ENCODE peak calls at places on chromosomes 11 and 22, in eight cellular contexts. H is gastrocnemius medialis; T is coronary artery; Y is CD4-positive, alpha-beta T cell; W is BJ; A is psoas muscle; E is RWPE1; V is lower lobe of right lung. I is an unnamed sample.
A peak's percentile ranks its signal among the peaks of the same experiment; 100 is the strongest.

GRCh38 chr22:17896552-17896951 is 122.3 kb upstream of the BID start:
- DNase-seq in H (peak; percentile 87), T (no peak), Y (no peak), W (no peak), A (peak; percentile 75), E (no peak), V (no peak), I (no peak)

GRCh38 chr22:36541831-36542391 is 12.9 kb upstream of the EIF3D start:
- DNase-seq in H (no peak), T (no peak), Y (no peak), W (peak; percentile 65), A (no peak), E (peak; percentile 88), V (no peak), I (peak; percentile 81)

GRCh38 chr11:47215366-47215925 is 672 bp downstream of the DDB2 start:
- DNase-seq in H (no peak), T (no peak), Y (no peak), W (no peak), A (no peak), E (no peak), V (no peak), I (no peak)

GRCh38 chr11:8086001-8086479 is 5.0 kb downstream of the TUB start:
- DNase-seq in H (no peak), T (no peak), Y (no peak), W (no peak), A (no peak), E (no peak), V (no peak), I (no peak)

GRCh38 chr11:12167098-12167999 is 57.0 kb downstream of the MICAL2 start:
- DNase-seq in H (no peak), T (peak; percentile 78), Y (no peak), W (peak; percentile 71), A (no peak), E (peak; percentile 84), V (no peak), I (peak; percentile 85)

GRCh38 chr11:43508511-43508918 is 149.8 kb downstream of the TTC17 start:
- DNase-seq in H (no peak), T (no peak), Y (no peak), W (peak; percentile 4), A (no peak), E (peak; percentile 51), V (no peak), I (peak; percentile 54)

GRCh38 chr11:132111781-132112380 is 741.5 kb downstream of the NTM start:
- DNase-seq in H (no peak), T (no peak), Y (no peak), W (peak; percentile 41), A (no peak), E (peak; percentile 26), V (no peak), I (peak; percentile 90)

GRCh38 chr11:93727985-93728791 is 13.1 kb downstream of the TAF1D start:
- DNase-seq in H (no peak), T (no peak), Y (no peak), W (no peak), A (no peak), E (no peak), V (no peak), I (peak; percentile 18)

GRCh38 chr11:803770-804598 is 1.0 kb downstream of the PIDD1 start:
- DNase-seq in H (no peak), T (no peak), Y (no peak), W (no peak), A (no peak), E (peak; percentile 72), V (no peak), I (no peak)

GRCh38 chr11:124069429-124070401 is 28.6 kb upstream of the OR10G7 start:
- DNase-seq in H (no peak), T (no peak), Y (no peak), W (peak; percentile 1), A (peak; percentile 17), E (peak; percentile 16), V (peak; percentile 66), I (peak; percentile 72)

GRCh38 chr22:33787645-33788456 is 132.4 kb downstream of the LARGE1 start:
- DNase-seq in H (no peak), T (no peak), Y (no peak), W (no peak), A (no peak), E (no peak), V (no peak), I (no peak)

GRCh38 chr11:44559207-44559943 is 6.1 kb upstream of the CD82 start:
- DNase-seq in H (no peak), T (no peak), Y (no peak), W (no peak), A (no peak), E (no peak), V (no peak), I (no peak)

GRCh38 chr11:88231894-88232482 is 56.7 kb upstream of the RAB38 start:
- DNase-seq in H (no peak), T (no peak), Y (no peak), W (no peak), A (no peak), E (peak; percentile 46), V (no peak), I (peak; percentile 27)
- TF ChIP-seq CTCF in H (no peak), T (peak; percentile 21), Y (peak; percentile 72), W (peak; percentile 74), A (peak; percentile 61), E (peak; percentile 33), V (peak; percentile 65), I (peak; percentile 66)

DNA sequence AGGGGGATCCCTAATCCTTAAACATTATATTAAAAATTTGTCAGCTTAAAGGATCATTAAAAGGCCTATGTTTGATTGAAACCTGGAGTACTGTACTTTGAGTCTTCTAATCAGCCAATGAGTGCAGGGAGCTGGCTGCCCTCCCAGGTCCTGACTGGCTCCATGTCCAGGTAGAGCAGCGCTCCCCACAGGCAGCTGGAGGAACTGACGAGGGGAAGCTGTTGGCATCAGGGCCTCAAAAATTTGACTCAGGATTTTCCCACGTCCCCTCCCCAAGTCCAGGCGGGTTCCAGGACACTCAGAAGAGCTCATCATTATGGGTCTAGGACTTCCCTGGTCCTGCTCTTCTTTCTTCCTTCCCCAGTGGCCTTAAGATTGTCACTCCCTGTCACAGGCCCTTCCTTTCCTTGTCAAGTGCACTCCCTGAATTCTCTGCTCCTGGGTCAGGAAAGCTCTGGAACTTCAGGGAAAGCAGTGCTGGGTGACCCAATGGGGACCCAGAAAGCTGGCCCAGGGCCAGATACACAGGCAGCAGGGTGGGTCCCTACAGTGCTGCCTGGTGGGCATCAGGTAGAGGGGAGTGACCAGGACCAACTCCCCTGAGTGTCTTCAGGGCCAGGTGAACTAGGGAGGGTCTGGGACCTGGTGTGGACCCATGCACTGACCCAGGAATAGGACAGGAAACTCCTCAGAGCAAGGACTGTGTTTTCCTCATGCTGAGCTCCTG is 65.5 kb downstream of the GGTLC2 start:
- DNase-seq in H (no peak), T (peak; percentile 35), Y (no peak), W (no peak), A (no peak), E (no peak), V (no peak), I (no peak)
- TF ChIP-seq CTCF in H (no peak), T (no peak), Y (no peak), W (peak; percentile 18), A (no peak), E (no peak), V (peak; percentile 12), I (peak; percentile 11)

DNA sequence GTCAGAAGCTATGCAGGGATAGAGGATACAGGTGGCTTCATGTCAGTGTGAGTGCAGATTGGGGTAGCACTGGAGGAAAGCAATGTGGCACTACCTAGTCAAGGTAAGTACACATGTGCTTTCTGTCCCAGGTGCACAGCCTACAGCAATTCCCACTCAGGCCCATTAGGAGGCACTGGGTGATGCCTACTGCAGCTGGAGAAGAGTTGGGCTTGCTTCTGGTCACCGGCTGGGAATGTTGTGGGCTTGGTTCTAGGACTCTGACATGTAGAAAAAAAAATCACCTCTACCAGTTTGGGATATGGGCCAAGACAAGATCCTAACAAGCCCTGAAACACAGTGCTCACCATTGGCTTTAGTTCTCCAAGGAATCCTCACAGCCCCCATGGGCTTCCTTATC is 69.7 kb downstream of the TENM4 start:
- DNase-seq in H (no peak), T (no peak), Y (no peak), W (no peak), A (no peak), E (peak; percentile 21), V (no peak), I (no peak)
- TF ChIP-seq CTCF in H (no peak), T (no peak), Y (no peak), W (no peak), A (no peak), E (no peak), V (no peak), I (no peak)

DNA sequence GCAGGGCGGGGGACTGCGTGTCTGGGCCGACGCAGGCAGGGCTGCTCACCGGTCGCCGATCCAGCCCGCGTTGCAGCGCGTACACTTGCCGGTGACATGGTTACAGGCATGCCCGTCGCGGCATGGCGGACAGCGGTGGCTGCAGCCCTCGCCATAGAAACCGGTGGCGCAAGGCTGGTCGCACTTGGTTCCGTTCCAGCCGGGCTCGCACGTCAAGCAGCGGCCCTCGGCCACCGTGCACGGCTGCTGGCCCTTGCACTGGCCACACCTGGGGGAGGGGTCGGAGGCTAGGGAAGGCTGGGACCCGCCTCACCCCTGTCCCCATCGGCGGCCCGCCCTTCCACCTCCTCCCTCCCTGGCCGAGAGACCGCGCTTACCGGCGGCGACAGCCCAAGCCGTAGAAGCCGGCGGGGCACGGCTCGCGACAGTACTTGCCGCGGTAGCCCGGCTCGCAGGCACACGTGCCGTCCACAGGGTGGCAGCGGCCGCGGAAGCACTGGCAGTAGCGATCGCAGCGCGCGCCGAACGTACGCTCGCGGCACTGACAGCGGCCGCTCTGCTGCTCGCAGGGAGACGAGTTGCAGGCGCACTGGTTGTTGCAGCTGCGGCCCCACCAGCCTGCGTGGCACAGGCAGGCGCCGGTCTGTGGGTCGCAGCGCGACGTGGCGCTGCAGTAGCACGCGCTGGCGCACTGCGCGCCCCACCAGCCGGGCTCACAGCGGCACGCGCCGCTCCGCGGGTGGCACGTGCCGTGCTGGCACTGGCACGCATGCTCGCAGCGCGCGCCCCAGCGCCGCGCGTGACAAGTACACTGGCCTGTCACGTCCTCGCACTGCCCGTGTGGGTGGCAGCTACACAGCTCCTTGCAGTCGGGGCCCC is 6.7 kb downstream of the SCARF2 start:
- DNase-seq in H (no peak), T (no peak), Y (peak; percentile 67), W (no peak), A (no peak), E (peak; percentile 54), V (peak; percentile 70), I (peak; percentile 52)
- TF ChIP-seq CTCF in H (peak; percentile 19), T (no peak), Y (peak; percentile 54), W (peak; percentile 32), A (peak; percentile 39), E (peak; percentile 65), V (peak; percentile 32), I (peak; percentile 8)

GRCh38 chr22:44890416-44891292 is 119.2 kb downstream of the PHF21B start:
- DNase-seq in H (no peak), T (peak; percentile 57), Y (no peak), W (no peak), A (no peak), E (no peak), V (no peak), I (no peak)

GRCh38 chr22:44887941-44888366 is 121.9 kb downstream of the PHF21B start:
- DNase-seq in H (no peak), T (peak; percentile 52), Y (no peak), W (no peak), A (no peak), E (no peak), V (no peak), I (no peak)

GRCh38 chr22:44891293-44891747 is 118.5 kb downstream of the PHF21B start:
- DNase-seq in H (no peak), T (peak; percentile 49), Y (no peak), W (no peak), A (no peak), E (no peak), V (no peak), I (no peak)

GRCh38 chr22:44888491-44888941 is 121.3 kb downstream of the PHF21B start:
- DNase-seq in H (no peak), T (peak; percentile 65), Y (no peak), W (no peak), A (no peak), E (no peak), V (no peak), I (no peak)

GRCh38 chr22:44889233-44889878 is 120.4 kb downstream of the PHF21B start:
- DNase-seq in H (no peak), T (peak; percentile 43), Y (no peak), W (no peak), A (no peak), E (no peak), V (no peak), I (no peak)
- TF ChIP-seq CTCF in H (no peak), T (no peak), Y (no peak), W (peak; percentile 10), A (no peak), E (no peak), V (no peak), I (no peak)